ENCODE peak calls at places on chromosomes 2 and 18, in eight cellular contexts. H, B, E, M, T, S, K and L are unnamed samples.

GRCh38 chr2:64524604-64525322 is 635 bp downstream of the AFTPH start:
- DNase-seq in H (no peak), K (peak), B (peak), M (peak), E (no peak), S (peak), T (peak), L (peak)

GRCh38 chr2:120775261-120775660 is 39.6 kb downstream of the GLI2 start:
- DNase-seq in B (no peak), K (no peak), H (no peak), T (no peak), E (peak), S (no peak), M (no peak), L (no peak)

GRCh38 chr2:219851801-219852481 is 224.5 kb downstream of the SLC4A3 start:
- DNase-seq in B (no peak), S (no peak), H (peak), T (no peak), K (peak), M (peak), E (peak), L (no peak)

GRCh38 chr2:235925250-235925919 is 242.8 kb downstream of the GBX2 start:
- DNase-seq in B (no peak), E (no peak), H (no peak), K (no peak), M (no peak), T (peak), S (no peak), L (no peak)

GRCh38 chr2:72925328-72925943 is 8.1 kb downstream of the EMX1 start:
- DNase-seq in K (no peak), H (no peak), S (peak), E (no peak), B (no peak), M (no peak), T (no peak), L (no peak)

GRCh38 chr2:28438532-28439063 is 45.9 kb downstream of the FOSL2 start:
- DNase-seq in S (no peak), M (no peak), E (no peak), K (no peak), T (no peak), H (no peak), B (no peak), L (no peak)

GRCh38 chr2:24642351-24642750 is 150.8 kb downstream of the PTRHD1 start:
- DNase-seq in T (no peak), S (no peak), E (no peak), H (no peak), B (no peak), M (no peak), K (no peak), L (no peak)

GRCh38 chr2:75035444-75036353 is 77.3 kb downstream of the POLE4 start:
- DNase-seq in S (no peak), E (no peak), H (peak), K (no peak), B (no peak), M (no peak), T (no peak), L (no peak)

GRCh38 chr2:152349416-152349815 is 14.4 kb downstream of the FMNL2 start:
- DNase-seq in E (no peak), M (no peak), T (no peak), H (no peak), S (no peak), K (no peak), B (no peak), L (no peak)

GRCh38 chr2:69667805-69668382 is 24.4 kb upstream of the AAK1 start:
- DNase-seq in E (no peak), B (no peak), T (peak), S (no peak), M (no peak), K (no peak), H (no peak), L (no peak)

GRCh38 chr18:45775726-45776125 is 49.7 kb upstream of the SIGLEC15 start:
- DNase-seq in M (no peak), H (no peak), S (peak), E (no peak), B (no peak), K (no peak), T (peak), L (no peak)

GRCh38 chr2:101479810-101480209 is 4.9 kb upstream of the RFX8 start:
- DNase-seq in B (no peak), T (no peak), K (no peak), M (no peak), H (no peak), E (no peak), S (no peak), L (peak)

GRCh38 chr2:96934096-96934495 is 52.3 kb downstream of the FAM178B start:
- DNase-seq in T (no peak), E (no peak), M (no peak), K (no peak), S (no peak), H (no peak), B (no peak), L (no peak)

GRCh38 chr18:9968081-9968848 is 54.4 kb downstream of the VAPA start:
- DNase-seq in B (no peak), S (no peak), M (no peak), K (no peak), H (peak), T (peak), E (no peak), L (no peak)

GRCh38 chr2:181074457-181074856 is 94.1 kb downstream of the UBE2E3 start:
- DNase-seq in H (no peak), K (no peak), S (no peak), M (no peak), E (no peak), B (no peak), T (no peak), L (no peak)

GRCh38 chr2:209988010-209988409 is 14.4 kb upstream of the RPE start:
- DNase-seq in B (peak), H (no peak), S (no peak), E (no peak), M (no peak), K (no peak), T (peak), L (no peak)

GRCh38 chr2:46632349-46632748 is 153.0 kb downstream of the TMEM247 start:
- DNase-seq in K (no peak), H (peak), B (peak), M (peak), S (peak), E (no peak), T (peak), L (peak)

GRCh38 chr2:88856409-88857135 is 165.1 kb downstream of the RPIA start:
- DNase-seq in B (no peak), T (no peak), E (no peak), H (no peak), K (no peak), S (no peak), M (no peak), L (no peak)
- H3K27ac ChIP-seq in B (no peak), T (no peak), E (no peak), H (no peak), K (no peak), S (no peak), M (no peak), L (no peak)

GRCh38 chr2:189561371-189561948 is 19.1 kb downstream of the SLC40A1 start:
- DNase-seq in K (no peak), B (no peak), S (no peak), M (no peak), H (peak), E (no peak), T (no peak), L (no peak)
- H3K4me3 ChIP-seq in K (peak), B (no peak), S (no peak), M (no peak), H (no peak), E (peak), T (no peak), L (no peak)

GRCh38 chr2:23529659-23530058 is 144.7 kb downstream of the KLHL29 start:
- DNase-seq in B (no peak), S (no peak), K (no peak), E (no peak), T (no peak), M (no peak), H (no peak), L (no peak)
- H3K27ac ChIP-seq in B (no peak), S (no peak), K (no peak), E (no peak), T (no peak), M (no peak), H (no peak), L (no peak)

GRCh38 chr2:9754532-9754887 is 88.8 kb upstream of the TAF1B start:
- DNase-seq in H (no peak), T (no peak), E (no peak), S (no peak), B (no peak), M (no peak), K (no peak), L (no peak)

GRCh38 chr2:9753276-9753600 is 90.0 kb upstream of the TAF1B start:
- DNase-seq in S (no peak), B (no peak), M (peak), H (peak), K (no peak), T (peak), E (peak), L (no peak)

GRCh38 chr2:9752441-9753275 is 90.6 kb upstream of the TAF1B start:
- DNase-seq in H (peak), K (no peak), B (no peak), S (no peak), T (no peak), M (peak), E (no peak), L (no peak)

GRCh38 chr2:9755638-9756037 is 87.6 kb upstream of the TAF1B start:
- DNase-seq in K (no peak), B (no peak), M (no peak), T (no peak), E (no peak), H (no peak), S (no peak), L (no peak)

DNA sequence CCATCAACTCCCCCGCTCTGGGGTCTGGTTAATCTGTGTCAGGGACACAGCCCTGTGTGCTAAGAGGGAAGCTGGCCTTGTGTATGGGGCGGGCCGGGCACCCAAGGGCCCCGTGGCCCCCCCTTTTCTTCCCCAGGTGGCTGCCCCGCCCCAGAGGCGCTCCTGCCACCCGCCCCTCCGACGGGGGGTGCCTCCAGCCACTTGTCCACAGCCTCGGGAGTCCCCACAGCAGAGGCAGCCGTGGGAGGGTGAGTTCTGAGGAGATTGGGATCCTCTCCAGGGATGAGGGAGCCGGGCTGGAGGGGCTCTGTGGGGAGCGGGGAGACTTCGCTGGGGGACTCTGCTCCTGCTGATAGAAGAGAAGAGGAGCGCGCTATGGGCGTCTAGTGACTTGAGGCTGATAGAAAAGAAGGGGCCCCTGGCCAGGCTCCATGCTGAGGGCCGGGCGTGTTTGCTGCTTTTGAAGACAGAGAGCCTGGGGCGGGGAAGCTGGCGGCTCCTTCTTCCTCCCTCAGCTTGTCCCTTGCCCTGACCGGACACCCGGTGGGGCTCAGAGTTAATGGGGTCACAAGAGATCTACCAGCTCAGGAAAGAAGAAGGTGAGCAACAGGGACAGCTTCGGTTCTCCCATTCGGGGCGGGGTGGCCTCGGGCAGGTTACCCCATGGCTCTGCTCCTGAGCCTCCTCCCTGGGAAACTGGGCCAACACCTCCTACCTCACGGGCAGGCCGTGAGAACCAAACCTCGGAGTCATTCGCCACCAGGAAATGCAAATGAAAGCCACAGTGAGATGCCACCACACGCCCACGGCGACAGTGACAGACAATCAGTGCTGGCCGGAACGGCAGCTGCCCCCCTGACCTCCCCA is 89.4 kb upstream of the TAF1B start:
- DNase-seq in B (no peak), H (no peak), E (no peak), K (no peak), T (no peak), S (no peak), M (no peak), L (no peak)
- H3K4me3 ChIP-seq in B (no peak), H (no peak), E (no peak), K (no peak), T (no peak), S (no peak), M (peak), L (no peak)

GRCh38 chr18:26415041-26415440 is 133.3 kb downstream of the KCTD1 start:
- DNase-seq in K (no peak), M (no peak), S (no peak), B (no peak), T (no peak), H (no peak), E (no peak), L (no peak)
- H3K27ac ChIP-seq in K (no peak), M (no peak), S (no peak), B (no peak), T (no peak), H (no peak), E (no peak), L (no peak)